ENCODE peak calls at places on chromosomes 4 and X, in seven cellular contexts. S, L, C, W, F, O and K are unnamed samples.

GRCh38 chr4:17275836-17276235 is 236.1 kb downstream of the QDPR start:
- DNase-seq in O (no peak), S (no peak), W (no peak), L (peak; percentile 56), F (peak; percentile 9), C (no peak), K (peak; percentile 63)

GRCh38 chr4:138510053-138510452 is 267.9 kb upstream of the SLC7A11 start:
- DNase-seq in C (no peak), O (no peak), W (no peak), F (peak; percentile 57), S (no peak), L (peak; percentile 70), K (no peak)

GRCh38 chrX:43644124-43644701 is 11.9 kb upstream of the MAOA start:
- DNase-seq in C (no peak), W (no peak), S (no peak), F (peak; percentile 78), O (no peak), L (peak; percentile 41), K (peak; percentile 83)

GRCh38 chr4:128134925-128135324 is 73.8 kb downstream of the LARP1B start:
- DNase-seq in L (no peak), C (no peak), O (no peak), F (no peak), W (no peak), S (no peak), K (no peak)

GRCh38 chrX:20066968-20067708 is 49.6 kb downstream of the MAP7D2 start:
- DNase-seq in W (peak; percentile 55), C (peak; percentile 67), S (peak; percentile 63), F (peak; percentile 69), L (peak; percentile 70), O (peak; percentile 38), K (peak; percentile 59)

GRCh38 chr4:2591189-2591588 is 54.7 kb downstream of the FAM193A start:
- DNase-seq in O (no peak), L (peak; percentile 43), F (peak; percentile 3), S (no peak), C (no peak), W (peak; percentile 72), K (peak; percentile 46)

GRCh38 chr4:104490770-104491395 is 3.8 kb downstream of the CXXC4 start:
- DNase-seq in W (peak; percentile 72), L (peak; percentile 17), F (peak; percentile 53), C (peak; percentile 3), S (peak; percentile 81), O (no peak), K (peak; percentile 62)

GRCh38 chr4:186845137-186845842 is 121.6 kb upstream of the FAT1 start:
- DNase-seq in F (peak; percentile 87), L (peak; percentile 97), W (peak; percentile 18), C (no peak), O (peak; percentile 92), S (no peak), K (peak; percentile 97)

GRCh38 chr4:71559957-71560541 is 221.2 kb downstream of the SLC4A4 start:
- DNase-seq in S (no peak), W (no peak), O (no peak), C (no peak), L (peak; percentile 64), F (peak; percentile 50), K (peak; percentile 33)

GRCh38 chrX:120426599-120426998 is 42.5 kb downstream of the LAMP2 start:
- DNase-seq in L (peak; percentile 19), F (peak; percentile 13), S (no peak), C (no peak), W (no peak), O (no peak), K (peak; percentile 32)

GRCh38 chrX:129606918-129607317 is 47.8 kb downstream of the APLN start:
- DNase-seq in S (peak; percentile 43), F (peak; percentile 57), O (peak; percentile 23), W (peak; percentile 39), L (peak; percentile 36), C (peak; percentile 53), K (peak; percentile 16)

GRCh38 chrX:46967547-46967946 is 55.3 kb downstream of the JADE3 start:
- DNase-seq in O (no peak), L (no peak), C (peak; percentile 33), F (peak; percentile 4), S (no peak), W (no peak), K (no peak)

GRCh38 chr4:172256820-172257219 is 443.6 kb downstream of the GALNTL6 start:
- DNase-seq in W (no peak), S (no peak), L (no peak), F (no peak), C (no peak), O (no peak), K (no peak)

GRCh38 chr4:7428261-7429068 is 6.3 kb downstream of the PSAPL1 start:
- DNase-seq in L (no peak), F (no peak), C (no peak), S (no peak), O (no peak), W (peak; percentile 79), K (no peak)

GRCh38 chr4:154687840-154688239 is 56.0 kb upstream of the LRAT start:
- DNase-seq in O (no peak), W (no peak), F (no peak), L (no peak), S (no peak), C (no peak), K (no peak)

GRCh38 chrX:120562569-120562926 is 1.8 kb upstream of the CUL4B start:
- DNase-seq in L (no peak), C (no peak), F (no peak), O (no peak), S (no peak), W (no peak), K (no peak)

GRCh38 chr4:55979562-55979961 is 30.8 kb downstream of the CEP135 start:
- DNase-seq in C (no peak), F (no peak), W (peak; percentile 40), O (no peak), L (no peak), S (no peak), K (no peak)

GRCh38 chr4:137375111-137375850 is 157.0 kb downstream of the PCDH18 start:
- DNase-seq in O (no peak), W (no peak), F (peak; percentile 69), C (no peak), L (no peak), S (no peak), K (no peak)

GRCh38 chrX:105527759-105528158 is 294.6 kb upstream of the NRK start:
- DNase-seq in C (no peak), S (no peak), L (no peak), F (no peak), O (no peak), W (no peak), K (peak; percentile 50)

GRCh38 chr4:170015285-170015684 is 10.9 kb downstream of the MFAP3L start:
- DNase-seq in L (no peak), F (no peak), W (no peak), S (no peak), O (no peak), C (no peak), K (no peak)

GRCh38 chr4:41362647-41363383 is 106.1 kb downstream of the UCHL1 start:
- DNase-seq in W (peak; percentile 82), C (no peak), S (no peak), L (no peak), F (peak; percentile 24), O (no peak), K (no peak)

GRCh38 chr4:66693694-66694093 is 851.6 kb downstream of the CENPC start:
- DNase-seq in W (peak; percentile 51), O (no peak), C (no peak), L (no peak), S (no peak), F (no peak), K (no peak)

GRCh38 chr4:188534917-188535316 is 395.7 kb downstream of the TRIML1 start:
- DNase-seq in W (no peak), S (no peak), O (no peak), F (no peak), L (no peak), C (no peak), K (no peak)

GRCh38 chr4:145774473-145774872 is 94.5 kb downstream of the C4orf51 start:
- DNase-seq in S (no peak), C (no peak), W (no peak), F (no peak), L (no peak), O (no peak), K (no peak)

GRCh38 chr4:145769450-145770037 is 89.6 kb downstream of the C4orf51 start:
- DNase-seq in O (no peak), S (no peak), C (no peak), F (no peak), L (no peak), W (no peak), K (no peak)

GRCh38 chr4:145770124-145770523 is 90.2 kb downstream of the C4orf51 start:
- DNase-seq in W (no peak), S (no peak), L (no peak), F (no peak), C (no peak), O (no peak), K (no peak)

GRCh38 chr4:145773581-145774234 is 93.8 kb downstream of the C4orf51 start:
- DNase-seq in S (peak; percentile 92), L (no peak), W (no peak), C (no peak), F (no peak), O (no peak), K (peak; percentile 71)

GRCh38 chr4:145772347-145772746 is 92.4 kb downstream of the C4orf51 start:
- DNase-seq in C (no peak), L (no peak), S (peak; percentile 39), W (no peak), O (no peak), F (no peak), K (no peak)
- H3K4me2 ChIP-seq in C (no peak overlapping the region), L (no peak overlapping the region), S (peak overlapping the region; percentile 78), W (no peak overlapping the region), O (no peak overlapping the region), F (no peak overlapping the region), K (no peak overlapping the region)

DNA sequence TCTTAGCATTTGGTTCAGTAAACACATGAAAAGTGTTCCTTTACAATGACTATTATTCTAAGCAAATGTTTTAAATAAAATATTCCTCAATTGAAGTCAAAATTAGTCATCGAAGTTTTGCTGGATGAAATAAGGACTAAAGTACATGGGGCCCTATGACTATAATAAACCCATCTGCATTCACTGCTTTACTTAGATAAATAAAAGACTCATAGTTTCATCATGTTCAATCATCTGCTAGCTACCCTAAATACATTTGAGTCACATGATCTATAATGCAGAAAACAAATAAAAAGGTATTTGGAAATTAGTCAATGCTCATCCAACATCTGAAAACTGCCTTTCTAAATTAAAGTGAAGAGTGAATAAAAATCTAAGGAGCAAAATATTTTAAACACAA is 78.8 kb downstream of the CAMK2D start:
- DNase-seq in S (no peak), W (no peak), L (peak; percentile 90), C (no peak), F (peak; percentile 80), O (no peak), K (peak; percentile 71)
- H3K36me3 ChIP-seq in S (no peaks in the 10 kb centered on the region), W (no peaks in the 10 kb centered on the region), L (peaks cover 3% of the 10 kb centered on the region), C (peaks cover 79% of the 10 kb centered on the region), F (no peaks in the 10 kb centered on the region), O (no peaks in the 10 kb centered on the region), K (no peaks in the 10 kb centered on the region)

GRCh38 chr4:183563874-183564273 is 59.0 kb downstream of the ING2 start:
- DNase-seq in C (no peak), W (peak; percentile 45), O (no peak), S (no peak), L (peak; percentile 28), F (peak; percentile 57), K (peak; percentile 22)
- H3K4me2 ChIP-seq in C (no peak overlapping the region), W (no peak overlapping the region), O (no peak overlapping the region), S (no peak overlapping the region), L (no peak overlapping the region), F (no peak overlapping the region), K (no peak overlapping the region)

DNA sequence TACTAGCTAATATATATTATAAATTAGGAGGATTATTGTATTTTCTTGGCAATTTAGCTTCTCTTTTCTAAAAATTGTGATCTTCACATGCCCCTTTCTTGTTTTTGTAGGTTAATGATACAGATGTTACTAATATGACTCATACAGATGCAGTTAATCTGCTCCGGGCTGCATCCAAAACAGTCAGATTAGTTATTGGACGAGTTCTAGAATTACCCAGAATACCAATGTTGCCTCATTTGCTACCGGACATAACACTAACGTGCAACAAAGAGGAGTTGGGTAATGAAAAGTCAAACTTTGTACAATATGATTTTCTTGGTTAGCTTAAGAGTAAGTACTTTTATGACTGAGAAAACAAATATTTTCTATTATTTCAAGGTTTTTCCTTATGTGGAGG is 74.1 kb downstream of the SLC10A6 start:
- DNase-seq in S (no peak), L (no peak), W (no peak), F (peak; percentile 14), O (no peak), C (no peak), K (no peak)
- H3K36me3 ChIP-seq in S (no peaks in the 10 kb centered on the region), L (peaks cover 10% of the 10 kb centered on the region), W (no peaks in the 10 kb centered on the region), F (peaks cover 47% of the 10 kb centered on the region), O (no peaks in the 10 kb centered on the region), C (no peaks in the 10 kb centered on the region), K (peaks cover 12% of the 10 kb centered on the region)